ENCODE peak calls at places on chromosomes 11 and 22, in nine cellular contexts. Q is tibial artery, U is fibroblast of mammary gland, E is glutamatergic neuron, J is fibroblast of lung, H is heart right ventricle, Y is K562, I is brain microvascular endothelial cell, Z is IMR-90. A is an unnamed sample.

GRCh38 chr11:70174846-70175764 is 28.0 kb upstream of the FADD start:
- DNase-seq in Q (no peak), U (no peak), E (no peak), J (no peak), H (no peak), Y (no peak), I (no peak), Z (no peak), A (no peak)

GRCh38 chr11:61120865-61121831 is 18.9 kb downstream of the CD5 start:
- DNase-seq in Q (no peak), U (peak), E (no peak), J (peak), H (peak), Y (no peak), I (no peak), Z (peak), A (no peak)

GRCh38 chr11:67120881-67121710 is 2.0 kb downstream of the KDM2A start:
- DNase-seq in Q (peak), U (peak), E (no peak), J (peak), H (no peak), Y (peak), I (peak), Z (peak), A (no peak)

GRCh38 chr11:128471138-128471661 is 116.2 kb downstream of the ETS1 start:
- DNase-seq in Q (no peak), U (no peak), E (no peak), J (no peak), H (no peak), Y (no peak), I (no peak), Z (no peak), A (peak)

GRCh38 chr11:73308963-73309960 is 1.2 kb downstream of the ARHGEF17 start:
- DNase-seq in Q (peak), U (peak), E (peak), J (peak), H (peak), Y (peak), I (peak), Z (peak), A (no peak)

GRCh38 chr11:57216463-57216862 is 20.6 kb downstream of the APLNR start:
- DNase-seq in Q (no peak), U (no peak), E (no peak), J (no peak), H (no peak), Y (no peak), I (no peak), Z (no peak), A (no peak)

GRCh38 chr11:2991477-2992233 is 474 bp downstream of the NAP1L4 start:
- DNase-seq in Q (no peak), U (peak), E (peak), J (peak), H (no peak), Y (peak), I (peak), Z (peak), A (no peak)

GRCh38 chr22:50542416-50542927 is 3.2 kb upstream of the KLHDC7B start:
- DNase-seq in Q (no peak), U (peak), E (no peak), J (no peak), H (no peak), Y (no peak), I (no peak), Z (no peak), A (no peak)

GRCh38 chr22:24105018-24105360 is 76.3 kb upstream of the SUSD2 start:
- DNase-seq in Q (peak), U (peak), E (no peak), J (peak), H (no peak), Y (no peak), I (no peak), Z (peak), A (no peak)

GRCh38 chr22:30841264-30841663 is 127.3 kb downstream of the MORC2 start:
- DNase-seq in Q (no peak), U (peak), E (no peak), J (no peak), H (no peak), Y (no peak), I (no peak), Z (peak), A (no peak)

GRCh38 chr11:62592216-62592815 is 993 bp upstream of the TUT1 start:
- DNase-seq in Q (no peak), U (no peak), E (no peak), J (no peak), H (no peak), Y (peak), I (no peak), Z (no peak), A (no peak)

GRCh38 chr11:62593434-62594044 is 2.2 kb upstream of the TUT1 start:
- DNase-seq in Q (peak), U (peak), E (peak), J (peak), H (peak), Y (peak), I (peak), Z (peak), A (no peak)

GRCh38 chr11:62591448-62592215 is at the start of gene TUT1:
- DNase-seq in Q (peak), U (peak), E (peak), J (peak), H (peak), Y (peak), I (peak), Z (peak), A (peak)

GRCh38 chr11:62592989-62593421 is 1.7 kb upstream of the TUT1 start:
- DNase-seq in Q (no peak), U (no peak), E (no peak), J (no peak), H (no peak), Y (no peak), I (no peak), Z (no peak), A (no peak)

DNA sequence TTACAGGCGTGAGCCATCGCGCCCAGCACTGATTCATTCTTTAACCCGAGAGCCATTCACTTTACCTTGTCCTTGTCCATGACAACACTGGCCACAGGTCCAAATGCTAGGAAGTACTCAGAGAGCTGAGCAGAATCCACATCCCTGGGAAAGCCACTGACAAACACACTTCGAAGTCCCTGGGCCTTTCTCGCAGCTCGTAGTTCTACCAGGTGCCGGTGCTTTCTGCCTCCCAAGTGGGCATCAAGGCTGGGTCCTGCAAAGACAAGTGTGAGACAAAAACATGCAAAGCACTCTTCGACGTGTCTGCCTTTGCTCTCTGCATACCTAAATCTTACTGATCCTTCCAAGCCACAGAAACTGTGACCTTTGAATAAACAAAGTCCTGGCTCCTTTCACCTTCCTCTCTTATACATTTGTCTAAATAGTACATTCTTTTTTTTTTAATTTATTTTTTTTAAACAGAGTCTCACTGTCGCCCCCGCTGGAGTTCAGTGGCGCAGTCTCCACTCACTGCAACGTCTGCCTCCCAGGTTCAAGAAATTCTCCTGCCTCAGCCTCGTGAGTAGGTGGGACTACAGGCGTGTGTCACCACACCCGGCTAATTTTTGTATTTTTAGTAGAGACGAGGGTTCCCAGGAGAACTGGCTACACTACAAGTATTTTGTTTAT is 2.2 kb downstream of the TUT1 start:
- DNase-seq in Q (no peak), U (peak), E (no peak), J (no peak), H (no peak), Y (peak), I (peak), Z (no peak), A (no peak)
- TF ChIP-seq CTCF in Q (no peak), U (peak), E (no peak), J (peak), H (no peak), Y (peak), I (peak), Z (peak), A (no peak)

GRCh38 chr11:110738641-110739040 is 26.4 kb upstream of the ARHGAP20 start:
- DNase-seq in Q (no peak), U (no peak), E (no peak), J (no peak), H (no peak), Y (no peak), I (no peak), Z (no peak), A (no peak)
- TF ChIP-seq CTCF in Q (no peak), U (no peak), E (no peak), J (no peak), H (no peak), Y (no peak), I (no peak), Z (no peak), A (no peak)

GRCh38 chr11:15258433-15259350 is 144.0 kb downstream of the INSC start:
- DNase-seq in Q (no peak), U (peak), E (no peak), J (peak), H (no peak), Y (peak), I (peak), Z (peak), A (no peak)
- TF ChIP-seq CTCF in Q (no peak), U (peak), E (no peak), J (no peak), H (no peak), Y (no peak), I (peak), Z (peak), A (no peak)

DNA sequence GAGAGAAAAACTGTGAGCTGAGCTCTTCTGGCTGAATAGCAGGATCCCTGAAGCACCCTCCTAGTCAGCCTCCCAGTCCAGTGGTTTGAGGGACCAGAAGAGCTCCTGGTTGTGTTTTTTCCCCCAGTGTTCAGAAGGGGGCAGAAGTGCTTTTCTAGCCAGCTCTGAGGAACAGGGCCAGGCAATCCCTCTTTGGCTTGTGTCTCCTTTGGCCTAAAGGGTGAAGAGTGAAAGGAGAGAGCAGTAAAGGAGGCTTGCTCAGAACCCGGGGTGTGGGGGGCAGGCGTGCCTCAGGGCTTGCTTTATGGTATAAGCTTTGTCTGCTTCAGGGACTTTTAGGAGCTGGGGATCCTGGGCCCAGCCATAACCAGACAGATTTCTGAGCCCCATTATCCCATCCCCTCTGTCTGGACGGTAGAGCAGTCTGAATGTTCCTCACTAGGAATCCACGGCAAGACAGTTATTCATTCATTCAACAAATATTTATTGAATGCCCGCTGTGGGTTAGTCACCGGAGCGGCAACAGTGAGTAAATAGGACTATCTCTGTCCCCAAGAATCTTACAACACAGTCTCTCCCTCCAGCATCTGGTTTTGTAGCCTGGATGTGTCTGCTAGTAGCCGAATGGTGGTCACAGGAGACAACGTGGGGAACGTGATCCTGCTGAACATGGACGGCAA is 14.5 kb downstream of the ACP2 start:
- DNase-seq in Q (no peak), U (peak), E (no peak), J (peak), H (peak), Y (peak), I (peak), Z (peak), A (no peak)
- TF ChIP-seq CTCF in Q (no peak), U (peak), E (no peak), J (peak), H (no peak), Y (peak), I (peak), Z (peak), A (no peak)

GRCh38 chr11:77198440-77198849 is 70.4 kb downstream of the MYO7A start:
- DNase-seq in Q (peak), U (peak), E (peak), J (no peak), H (no peak), Y (peak), I (no peak), Z (peak), A (peak)
- TF ChIP-seq CTCF in Q (no peak), U (peak), E (peak), J (peak), H (no peak), Y (peak), I (peak), Z (peak), A (no peak)

GRCh38 chr11:63838150-63838681 is 694 bp upstream of the MARK2 start:
- DNase-seq in Q (peak), U (no peak), E (no peak), J (no peak), H (peak), Y (no peak), I (no peak), Z (no peak), A (no peak)

GRCh38 chr11:63837719-63838118 is 1.2 kb upstream of the MARK2 start:
- DNase-seq in Q (no peak), U (no peak), E (no peak), J (no peak), H (no peak), Y (no peak), I (no peak), Z (no peak), A (no peak)

GRCh38 chr11:63840356-63841060 is 1.6 kb downstream of the MARK2 start:
- DNase-seq in Q (no peak), U (no peak), E (no peak), J (no peak), H (no peak), Y (peak), I (no peak), Z (no peak), A (no peak)

GRCh38 chr11:63839508-63840355 is 822 bp downstream of the MARK2 start:
- DNase-seq in Q (no peak), U (no peak), E (peak), J (no peak), H (peak), Y (peak), I (no peak), Z (no peak), A (no peak)

GRCh38 chr11:63838682-63839507 is at the start of gene MARK2:
- DNase-seq in Q (peak), U (peak), E (peak), J (peak), H (peak), Y (peak), I (peak), Z (peak), A (peak)
- TF ChIP-seq CTCF in Q (no peak), U (no peak), E (no peak), J (no peak), H (no peak), Y (no peak), I (no peak), Z (no peak), A (no peak)

GRCh38 chr22:22362311-22362710 is 117.7 kb downstream of the VPREB1 start:
- DNase-seq in Q (no peak), U (no peak), E (no peak), J (no peak), H (no peak), Y (no peak), I (no peak), Z (no peak), A (no peak)
- TF ChIP-seq CTCF in Q (no peak), U (no peak), E (no peak), J (no peak), H (no peak), Y (no peak), I (no peak), Z (no peak), A (no peak)

GRCh38 chr11:46270707-46271106 is 6.8 kb upstream of the CREB3L1 start:
- DNase-seq in Q (no peak), U (no peak), E (no peak), J (no peak), H (no peak), Y (no peak), I (no peak), Z (no peak), A (no peak)

GRCh38 chr11:46271875-46272815 is 5.3 kb upstream of the CREB3L1 start:
- DNase-seq in Q (no peak), U (no peak), E (no peak), J (peak), H (no peak), Y (no peak), I (no peak), Z (no peak), A (no peak)

GRCh38 chr11:46271407-46271806 is 6.1 kb upstream of the CREB3L1 start:
- DNase-seq in Q (no peak), U (no peak), E (no peak), J (no peak), H (no peak), Y (no peak), I (no peak), Z (no peak), A (no peak)

GRCh38 chr11:46273511-46274205 is 3.8 kb upstream of the CREB3L1 start:
- DNase-seq in Q (no peak), U (no peak), E (no peak), J (peak), H (no peak), Y (peak), I (no peak), Z (no peak), A (no peak)

DNA sequence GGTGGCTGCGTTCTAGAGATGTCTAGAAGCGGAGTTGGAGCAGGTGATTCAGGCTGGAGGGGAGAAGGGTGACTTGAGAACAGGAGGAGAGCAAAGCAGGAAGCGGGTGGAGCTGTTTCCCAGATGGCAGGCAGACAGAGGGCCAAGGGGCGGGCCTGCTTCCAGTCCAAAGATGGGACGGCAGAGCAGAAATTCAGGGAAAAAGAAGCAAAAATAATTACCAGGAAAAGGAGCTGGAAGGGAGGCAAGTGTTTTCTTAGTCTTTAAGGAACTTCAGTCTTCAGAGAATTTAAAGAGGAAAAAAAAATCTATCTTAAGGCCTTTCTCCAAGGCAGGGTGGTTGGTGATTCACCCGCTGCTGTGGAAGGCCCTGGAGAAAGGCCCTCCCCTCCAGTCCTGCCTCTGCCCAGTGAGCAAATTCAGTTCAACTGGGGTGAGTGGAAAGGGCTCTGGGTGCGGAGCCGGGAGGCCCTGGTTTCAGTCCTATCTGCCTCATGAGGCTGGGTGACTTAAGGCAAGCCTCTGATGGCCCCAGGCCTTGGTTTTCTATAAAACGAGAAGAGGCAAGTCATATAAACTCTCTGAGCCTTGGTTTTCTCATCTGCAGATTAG is 4.5 kb upstream of the CREB3L1 start:
- DNase-seq in Q (peak), U (peak), E (no peak), J (peak), H (peak), Y (peak), I (no peak), Z (peak), A (no peak)
- TF ChIP-seq CTCF in Q (no peak), U (no peak), E (no peak), J (no peak), H (no peak), Y (no peak), I (no peak), Z (no peak), A (no peak)

GRCh38 chr11:12485328-12485727 is 108.0 kb downstream of the PARVA start:
- DNase-seq in Q (no peak), U (no peak), E (no peak), J (no peak), H (no peak), Y (no peak), I (no peak), Z (no peak), A (no peak)
- TF ChIP-seq CTCF in Q (peak), U (peak), E (peak), J (peak), H (peak), Y (peak), I (peak), Z (peak), A (no peak)